ENCODE peak calls at places on chromosomes 7 and 10, in ten cellular contexts. A is CD4-positive, alpha-beta T cell; O is PC-3; X is neural progenitor cell; Z is Calu3; W is body of pancreas; S is cardiac muscle cell; T is fibroblast of pulmonary artery; Y is fibroblast of mammary gland; L is heart left ventricle. D is an unnamed sample.
A peak's percentile ranks its signal among the peaks of the same experiment; 100 is the strongest.

GRCh38 chr10:89555688-89556445 is 20.5 kb upstream of the SLC16A12 start:
- DNase-seq in A (no peak), O (peak; percentile 27), X (no peak), Z (peak; percentile 13), W (peak; percentile 26), S (peak; percentile 31), T (peak; percentile 47), Y (peak; percentile 53), L (peak; percentile 31), D (peak; percentile 86)

GRCh38 chr10:75395171-75395954 is 6.2 kb downstream of the ZNF503 start:
- DNase-seq in A (no peak), O (peak; percentile 93), X (peak; percentile 86), Z (no peak), W (peak; percentile 76), S (peak; percentile 67), T (no peak), Y (peak; percentile 21), L (peak; percentile 63), D (no peak)

GRCh38 chr10:78584666-78585065 is 484.1 kb upstream of the ZMIZ1 start:
- DNase-seq in A (no peak), O (no peak), X (no peak), Z (no peak), W (no peak), S (no peak), T (no peak), Y (no peak), L (peak; percentile 36), D (peak; percentile 55)

GRCh38 chr7:29639887-29640600 is 76.4 kb downstream of the PRR15 start:
- DNase-seq in A (no peak), O (no peak), X (no peak), Z (no peak), W (no peak), S (no peak), T (no peak), Y (no peak), L (no peak), D (no peak)

GRCh38 chr7:114851406-114852025 is 70.4 kb upstream of the MDFIC start:
- DNase-seq in A (no peak), O (no peak), X (no peak), Z (no peak), W (no peak), S (peak; percentile 23), T (no peak), Y (no peak), L (no peak), D (peak; percentile 9)

GRCh38 chr7:26451997-26452396 is 160.3 kb downstream of the SNX10 start:
- DNase-seq in A (no peak), O (peak; percentile 26), X (peak; percentile 53), Z (peak; percentile 32), W (no peak), S (no peak), T (no peak), Y (no peak), L (no peak), D (no peak)

GRCh38 chr7:149820622-149821190 is 17.5 kb upstream of the ZNF862 start:
- DNase-seq in A (no peak), O (no peak), X (no peak), Z (no peak), W (no peak), S (no peak), T (no peak), Y (no peak), L (peak; percentile 15), D (no peak)

GRCh38 chr7:48718731-48719387 is 205.5 kb upstream of the CDC14C start:
- DNase-seq in A (no peak), O (peak; percentile 65), X (no peak), Z (no peak), W (no peak), S (no peak), T (no peak), Y (peak; percentile 0), L (no peak), D (no peak)

GRCh38 chr7:30750574-30751256 is 1.2 kb upstream of the INMT start:
- DNase-seq in A (no peak), O (no peak), X (no peak), Z (no peak), W (peak; percentile 32), S (peak; percentile 98), T (peak; percentile 94), Y (peak; percentile 95), L (peak; percentile 90), D (peak; percentile 94)

GRCh38 chr10:124562425-124563060 is 100.9 kb downstream of the LHPP start:
- DNase-seq in A (no peak), O (peak; percentile 55), X (no peak), Z (no peak), W (no peak), S (no peak), T (no peak), Y (peak; percentile 79), L (no peak), D (peak; percentile 13)

GRCh38 chr10:20852303-20852702 is 44.8 kb downstream of the NEBL start:
- DNase-seq in A (no peak), O (no peak), X (no peak), Z (no peak), W (no peak), S (no peak), T (no peak), Y (no peak), L (no peak), D (no peak)

GRCh38 chr7:95871078-95871848 is 98.9 kb downstream of the DYNC1I1 start:
- DNase-seq in A (no peak), O (peak; percentile 63), X (peak; percentile 72), Z (peak; percentile 24), W (peak; percentile 18), S (peak; percentile 65), T (peak; percentile 64), Y (peak; percentile 60), L (no peak), D (peak; percentile 78)

GRCh38 chr10:43265799-43266721 is 805 bp downstream of the RASGEF1A start:
- DNase-seq in A (peak; percentile 38), O (peak; percentile 57), X (peak; percentile 59), Z (peak; percentile 80), W (peak; percentile 49), S (no peak), T (no peak), Y (no peak), L (no peak), D (no peak)

GRCh38 chr10:131946321-131946751 is 35.4 kb downstream of the BNIP3 start:
- DNase-seq in A (no peak), O (peak; percentile 87), X (no peak), Z (no peak), W (peak; percentile 66), S (peak; percentile 87), T (peak; percentile 85), Y (peak; percentile 88), L (no peak), D (peak; percentile 87)

GRCh38 chr7:7103343-7104313 is 78.7 kb upstream of the C1GALT1 start:
- DNase-seq in A (no peak), O (peak; percentile 81), X (peak; percentile 55), Z (peak; percentile 20), W (no peak), S (peak; percentile 85), T (peak; percentile 85), Y (peak; percentile 83), L (no peak), D (peak; percentile 88)

GRCh38 chr10:101411598-101411997 is 57.6 kb downstream of the BTRC start:
- DNase-seq in A (no peak), O (no peak), X (no peak), Z (no peak), W (no peak), S (no peak), T (no peak), Y (no peak), L (no peak), D (no peak)
- TF ChIP-seq CTCF in A (no peak), O (no peak), X (no peak), Z (no peak), W (no peak), S (no peak), T (no peak), Y (no peak), L (no peak), D (no peak)

GRCh38 chr7:134504660-134505164 is 22.7 kb upstream of the AKR1B10 start:
- DNase-seq in A (no peak), O (no peak), X (no peak), Z (no peak), W (no peak), S (no peak), T (no peak), Y (peak; percentile 28), L (no peak), D (no peak)

GRCh38 chr7:134502463-134502862 is 24.9 kb upstream of the AKR1B10 start:
- DNase-seq in A (no peak), O (peak; percentile 33), X (no peak), Z (peak; percentile 23), W (no peak), S (peak; percentile 85), T (peak; percentile 82), Y (peak; percentile 84), L (peak; percentile 46), D (peak; percentile 80)

GRCh38 chr7:134502972-134503371 is 24.4 kb upstream of the AKR1B10 start:
- DNase-seq in A (no peak), O (no peak), X (no peak), Z (no peak), W (no peak), S (no peak), T (no peak), Y (no peak), L (no peak), D (no peak)

GRCh38 chr7:134509010-134509409 is 18.4 kb upstream of the AKR1B10 start:
- DNase-seq in A (no peak), O (no peak), X (no peak), Z (no peak), W (no peak), S (no peak), T (no peak), Y (no peak), L (no peak), D (no peak)

DNA sequence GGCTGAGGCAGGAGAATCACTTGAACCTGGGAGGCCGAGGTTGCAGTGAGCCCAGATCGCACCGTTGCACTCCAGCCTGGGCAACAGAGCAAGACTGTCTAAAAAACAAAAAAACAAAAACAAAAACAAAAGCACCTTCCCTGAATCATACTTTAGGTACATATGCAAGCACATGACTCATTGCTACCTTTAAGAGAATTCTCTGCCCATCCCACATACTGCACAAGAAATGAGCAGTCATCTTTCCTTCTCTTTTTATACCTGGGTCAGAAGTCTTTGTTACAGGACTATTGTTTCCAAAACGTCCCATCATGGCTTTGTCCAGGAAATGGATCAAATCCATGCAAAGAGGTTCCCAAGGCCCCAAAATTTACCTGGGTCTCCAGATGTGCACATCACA is 21.5 kb upstream of the AKR1B10 start:
- DNase-seq in A (no peak), O (peak; percentile 71), X (no peak), Z (no peak), W (no peak), S (no peak), T (no peak), Y (no peak), L (no peak), D (no peak)
- TF ChIP-seq CTCF in A (no peak), O (no peak), X (no peak), Z (no peak), W (no peak), S (no peak), T (no peak), Y (no peak), L (no peak), D (no peak)

GRCh38 chr7:140347218-140347617 is 51.1 kb downstream of the SLC37A3 start:
- DNase-seq in A (no peak), O (no peak), X (no peak), Z (no peak), W (no peak), S (no peak), T (no peak), Y (no peak), L (no peak), D (no peak)
- TF ChIP-seq CTCF in A (no peak), O (no peak), X (no peak), Z (no peak), W (no peak), S (no peak), T (no peak), Y (no peak), L (no peak), D (no peak)

GRCh38 chr10:119542990-119543813 is 683 bp upstream of the RGS10 start:
- DNase-seq in A (peak; percentile 66), O (peak; percentile 56), X (peak; percentile 73), Z (peak; percentile 56), W (peak; percentile 26), S (peak; percentile 52), T (peak; percentile 55), Y (peak; percentile 54), L (peak; percentile 69), D (peak; percentile 46)
- TF ChIP-seq CTCF in A (peak; percentile 85), O (peak; percentile 72), X (peak; percentile 38), Z (peak; percentile 13), W (no peak), S (peak; percentile 60), T (peak; percentile 54), Y (peak; percentile 50), L (peak; percentile 55), D (peak; percentile 58)

D was measured in choroid plexus epithelial cell.